ENCODE peak calls at places on chromosomes 1 and 21, in eight cellular contexts. One of them, this sample, is unnamed.

GRCh38 chr1:190752131-190752530 is 274.5 kb upstream of the BRINP3 start:
- DNase-seq in CD4-positive, CD25-positive, alpha-beta regulatory T cell: no peak
- DNase-seq in lower lobe of right lung: no peak
- DNase-seq in NCI-H774: no peak
- DNase-seq in immature natural killer cell: no peak
- DNase-seq in cardiac muscle cell: no peak
- DNase-seq in ecto neural progenitor cell: no peak
- DNase-seq in GM12891: no peak
- DNase-seq in this sample: no peak

GRCh38 chr1:223258751-223259177 is 105.2 kb downstream of the SUSD4 start:
- DNase-seq in GM12891: no peak
- DNase-seq in lower lobe of right lung: no peak
- DNase-seq in ecto neural progenitor cell: no peak
- DNase-seq in NCI-H774: no peak
- DNase-seq in immature natural killer cell: no peak
- DNase-seq in CD4-positive, CD25-positive, alpha-beta regulatory T cell: no peak
- DNase-seq in cardiac muscle cell: no peak
- DNase-seq in this sample: no peak

GRCh38 chr21:26532208-26532607 is 40.9 kb downstream of the CYYR1 start:
- DNase-seq in ecto neural progenitor cell: no peak
- DNase-seq in lower lobe of right lung: no peak
- DNase-seq in CD4-positive, CD25-positive, alpha-beta regulatory T cell: no peak
- DNase-seq in NCI-H774: no peak
- DNase-seq in cardiac muscle cell: no peak
- DNase-seq in GM12891: no peak
- DNase-seq in immature natural killer cell: no peak
- DNase-seq in this sample: no peak

GRCh38 chr21:17821121-17821520 is 2.0 kb upstream of the C21orf91 start:
- DNase-seq in GM12891: no peak
- DNase-seq in lower lobe of right lung: no peak
- DNase-seq in ecto neural progenitor cell: no peak
- DNase-seq in immature natural killer cell: no peak
- DNase-seq in cardiac muscle cell: no peak
- DNase-seq in CD4-positive, CD25-positive, alpha-beta regulatory T cell: no peak
- DNase-seq in NCI-H774: no peak
- DNase-seq in this sample: no peak

GRCh38 chr1:17370618-17371017 is 1.4 kb upstream of the PADI6 start:
- DNase-seq in immature natural killer cell: no peak
- DNase-seq in GM12891: no peak
- DNase-seq in cardiac muscle cell: no peak
- DNase-seq in lower lobe of right lung: no peak
- DNase-seq in ecto neural progenitor cell: no peak
- DNase-seq in CD4-positive, CD25-positive, alpha-beta regulatory T cell: no peak
- DNase-seq in NCI-H774: no peak
- DNase-seq in this sample: no peak

GRCh38 chr1:37795340-37796110 is 1.9 kb downstream of the MANEAL start:
- DNase-seq in CD4-positive, CD25-positive, alpha-beta regulatory T cell: no peak
- DNase-seq in cardiac muscle cell: peak; percentile 79
- DNase-seq in ecto neural progenitor cell: peak; percentile 87
- DNase-seq in immature natural killer cell: peak; percentile 23
- DNase-seq in GM12891: peak; percentile 42
- DNase-seq in NCI-H774: no peak
- DNase-seq in lower lobe of right lung: peak; percentile 65
- DNase-seq in this sample: no peak

GRCh38 chr1:113759341-113760101 is at the start of gene PHTF1:
- DNase-seq in lower lobe of right lung: peak; percentile 88
- DNase-seq in immature natural killer cell: peak; percentile 68
- DNase-seq in NCI-H774: peak; percentile 73
- DNase-seq in cardiac muscle cell: peak; percentile 76
- DNase-seq in ecto neural progenitor cell: peak; percentile 91
- DNase-seq in GM12891: peak; percentile 57
- DNase-seq in CD4-positive, CD25-positive, alpha-beta regulatory T cell: peak; percentile 44
- DNase-seq in this sample: no peak

GRCh38 chr1:64167176-64167575 is 36.2 kb upstream of the UBE2U start:
- DNase-seq in cardiac muscle cell: no peak
- DNase-seq in immature natural killer cell: no peak
- DNase-seq in ecto neural progenitor cell: no peak
- DNase-seq in lower lobe of right lung: no peak
- DNase-seq in CD4-positive, CD25-positive, alpha-beta regulatory T cell: no peak
- DNase-seq in NCI-H774: no peak
- DNase-seq in GM12891: no peak
- DNase-seq in this sample: no peak

GRCh38 chr1:30722175-30722537 is 1.2 kb downstream of the MATN1 start:
- DNase-seq in cardiac muscle cell: no peak
- DNase-seq in GM12891: no peak
- DNase-seq in immature natural killer cell: no peak
- DNase-seq in NCI-H774: no peak
- DNase-seq in lower lobe of right lung: no peak
- DNase-seq in CD4-positive, CD25-positive, alpha-beta regulatory T cell: no peak
- DNase-seq in ecto neural progenitor cell: no peak
- DNase-seq in this sample: no peak

GRCh38 chr1:30111431-30111830 is 612.0 kb downstream of the MATN1 start:
- DNase-seq in immature natural killer cell: no peak
- DNase-seq in GM12891: peak; percentile 42
- DNase-seq in CD4-positive, CD25-positive, alpha-beta regulatory T cell: no peak
- DNase-seq in lower lobe of right lung: no peak
- DNase-seq in ecto neural progenitor cell: peak; percentile 71
- DNase-seq in NCI-H774: peak; percentile 3
- DNase-seq in cardiac muscle cell: peak; percentile 80
- DNase-seq in this sample: peak; percentile 36

GRCh38 chr1:201649776-201650607 is 111.1 kb downstream of the NAV1 start:
- DNase-seq in lower lobe of right lung: peak; percentile 83
- DNase-seq in GM12891: no peak
- DNase-seq in cardiac muscle cell: peak; percentile 88
- DNase-seq in CD4-positive, CD25-positive, alpha-beta regulatory T cell: no peak
- DNase-seq in ecto neural progenitor cell: peak; percentile 89
- DNase-seq in immature natural killer cell: no peak
- DNase-seq in NCI-H774: peak; percentile 84
- DNase-seq in this sample: peak; percentile 88

GRCh38 chr1:109914587-109915240 is 4.1 kb downstream of the CSF1 start:
- DNase-seq in GM12891: no peak
- DNase-seq in ecto neural progenitor cell: no peak
- DNase-seq in CD4-positive, CD25-positive, alpha-beta regulatory T cell: no peak
- DNase-seq in immature natural killer cell: no peak
- DNase-seq in lower lobe of right lung: no peak
- DNase-seq in NCI-H774: no peak
- DNase-seq in cardiac muscle cell: no peak
- DNase-seq in this sample: no peak

GRCh38 chr21:46181436-46181835 is 2.8 kb downstream of the SPATC1L start:
- DNase-seq in immature natural killer cell: no peak
- DNase-seq in NCI-H774: no peak
- DNase-seq in CD4-positive, CD25-positive, alpha-beta regulatory T cell: no peak
- DNase-seq in cardiac muscle cell: no peak
- DNase-seq in lower lobe of right lung: no peak
- DNase-seq in ecto neural progenitor cell: no peak
- DNase-seq in GM12891: no peak
- DNase-seq in this sample: no peak

GRCh38 chr21:42818328-42818749 is 61.0 kb downstream of the WDR4 start:
- DNase-seq in ecto neural progenitor cell: no peak
- DNase-seq in immature natural killer cell: peak; percentile 50
- DNase-seq in NCI-H774: no peak
- DNase-seq in cardiac muscle cell: peak; percentile 33
- DNase-seq in GM12891: no peak
- DNase-seq in CD4-positive, CD25-positive, alpha-beta regulatory T cell: peak; percentile 37
- DNase-seq in lower lobe of right lung: peak; percentile 78
- DNase-seq in this sample: no peak

GRCh38 chr1:56617141-56617540 is 28.0 kb upstream of the PRKAA2 start:
- DNase-seq in lower lobe of right lung: no peak
- DNase-seq in CD4-positive, CD25-positive, alpha-beta regulatory T cell: no peak
- DNase-seq in immature natural killer cell: no peak
- DNase-seq in ecto neural progenitor cell: no peak
- DNase-seq in GM12891: no peak
- DNase-seq in cardiac muscle cell: no peak
- DNase-seq in NCI-H774: no peak
- DNase-seq in this sample: no peak

GRCh38 chr1:228062085-228062791 is 20.3 kb upstream of the ARF1 start:
- DNase-seq in GM12891: no peak
- DNase-seq in ecto neural progenitor cell: no peak
- DNase-seq in lower lobe of right lung: no peak
- DNase-seq in cardiac muscle cell: no peak
- DNase-seq in CD4-positive, CD25-positive, alpha-beta regulatory T cell: no peak
- DNase-seq in NCI-H774: no peak
- DNase-seq in immature natural killer cell: no peak
- DNase-seq in this sample: no peak

GRCh38 chr1:205301842-205302588 is 19.5 kb downstream of the NUAK2 start:
- DNase-seq in immature natural killer cell: no peak
- DNase-seq in NCI-H774: no peak
- DNase-seq in ecto neural progenitor cell: no peak
- DNase-seq in GM12891: no peak
- DNase-seq in lower lobe of right lung: no peak
- DNase-seq in CD4-positive, CD25-positive, alpha-beta regulatory T cell: no peak
- DNase-seq in cardiac muscle cell: no peak
- DNase-seq in this sample: no peak